ENCODE peak calls at places on chromosomes 3 and 15, in eight cellular contexts. M, L, S, W, E, R, Y and I are unnamed samples.

GRCh38 chr3:158248261-158248660 is 138.4 kb downstream of the RSRC1 start:
- DNase-seq in M (no peak), L (no peak), S (no peak), W (no peak), E (no peak), R (no peak), Y (no peak), I (no peak)

GRCh38 chr3:4723921-4724698 is 231.0 kb downstream of the ITPR1 start:
- DNase-seq in M (no peak), L (no peak), S (no peak), W (no peak), E (no peak), R (no peak), Y (no peak), I (no peak)

GRCh38 chr3:126551839-126552687 is 6.7 kb downstream of the C3orf22 start:
- DNase-seq in M (no peak), L (no peak), S (no peak), W (no peak), E (no peak), R (peak), Y (no peak), I (no peak)

GRCh38 chr15:72706266-72706665 is 20.3 kb downstream of the BBS4 start:
- DNase-seq in M (no peak), L (no peak), S (no peak), W (peak), E (no peak), R (no peak), Y (no peak), I (no peak)

GRCh38 chr15:58407786-58408185 is 24.0 kb upstream of the LIPC start:
- DNase-seq in M (no peak), L (no peak), S (no peak), W (no peak), E (no peak), R (no peak), Y (no peak), I (no peak)

GRCh38 chr3:55434789-55435188 is 52.3 kb downstream of the WNT5A start:
- DNase-seq in M (no peak), L (no peak), S (no peak), W (no peak), E (no peak), R (no peak), Y (no peak), I (peak)

GRCh38 chr15:25947336-25948080 is 84.4 kb upstream of the ATP10A start:
- DNase-seq in M (peak), L (no peak), S (peak), W (no peak), E (peak), R (no peak), Y (no peak), I (no peak)

GRCh38 chr3:53219897-53220483 is 35.8 kb downstream of the TKT start:
- DNase-seq in M (peak), L (peak), S (peak), W (no peak), E (peak), R (peak), Y (no peak), I (peak)

GRCh38 chr3:129618901-129619671 is 12.6 kb upstream of the PLXND1 start:
- DNase-seq in M (no peak), L (no peak), S (no peak), W (no peak), E (no peak), R (peak), Y (no peak), I (no peak)

GRCh38 chr15:96321422-96322391 is 8.8 kb upstream of the NR2F2 start:
- DNase-seq in M (peak), L (peak), S (no peak), W (no peak), E (peak), R (peak), Y (no peak), I (peak)

GRCh38 chr3:48001991-48002390 is 14.2 kb downstream of the MAP4 start:
- DNase-seq in M (no peak), L (no peak), S (no peak), W (no peak), E (no peak), R (no peak), Y (no peak), I (no peak)

GRCh38 chr3:187963003-187963676 is 190.8 kb upstream of the LPP start:
- DNase-seq in M (no peak), L (no peak), S (no peak), W (no peak), E (no peak), R (no peak), Y (no peak), I (no peak)

GRCh38 chr3:16364963-16365362 is 100.0 kb downstream of the OXNAD1 start:
- DNase-seq in M (no peak), L (no peak), S (no peak), W (no peak), E (no peak), R (no peak), Y (no peak), I (no peak)

GRCh38 chr3:16364323-16364722 is 99.3 kb downstream of the OXNAD1 start:
- DNase-seq in M (no peak), L (no peak), S (no peak), W (no peak), E (no peak), R (no peak), Y (no peak), I (no peak)

GRCh38 chr3:16369247-16369646 is 104.2 kb downstream of the OXNAD1 start:
- DNase-seq in M (no peak), L (no peak), S (no peak), W (no peak), E (no peak), R (no peak), Y (no peak), I (no peak)

GRCh38 chr3:16365454-16366128 is 100.6 kb downstream of the OXNAD1 start:
- DNase-seq in M (no peak), L (no peak), S (no peak), W (no peak), E (no peak), R (no peak), Y (no peak), I (no peak)

GRCh38 chr3:16366581-16366980 is 101.6 kb downstream of the OXNAD1 start:
- DNase-seq in M (no peak), L (no peak), S (peak), W (no peak), E (no peak), R (no peak), Y (no peak), I (no peak)
- TF ChIP-seq CTCF in M (peak), L (no peak), S (no peak), W (no peak), E (no peak), R (no peak), Y (no peak), I (no peak)

DNA sequence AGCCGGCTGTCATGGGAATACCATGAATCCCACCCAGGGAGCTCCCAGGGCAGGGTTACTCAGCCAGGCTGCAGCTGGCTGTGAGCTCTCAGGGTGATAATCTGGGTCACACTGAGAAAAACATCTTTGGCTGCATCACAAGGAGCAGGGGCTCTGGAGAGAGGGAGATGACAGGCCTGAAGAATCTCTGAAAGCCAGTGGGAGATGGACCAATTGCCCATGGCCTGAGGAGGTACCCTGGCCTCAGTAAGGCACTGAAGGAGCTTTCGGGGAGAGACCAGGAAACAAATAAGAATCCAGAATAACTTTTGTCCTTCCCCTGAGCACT is 28.2 kb upstream of the GOLGA6C start:
- DNase-seq in M (no peak), L (no peak), S (no peak), W (no peak), E (no peak), R (no peak), Y (no peak), I (peak)
- TF ChIP-seq CTCF in M (no peak), L (no peak), S (no peak), W (no peak), E (no peak), R (no peak), Y (no peak), I (no peak)

GRCh38 chr15:74203914-74204431 is 1.4 kb upstream of the STRA6 start:
- DNase-seq in M (peak), L (no peak), S (no peak), W (no peak), E (no peak), R (peak), Y (no peak), I (no peak)
- TF ChIP-seq CTCF in M (no peak), L (no peak), S (no peak), W (no peak), E (no peak), R (no peak), Y (no peak), I (no peak)

GRCh38 chr3:190338717-190339116 is 16.5 kb upstream of the CLDN1 start:
- DNase-seq in M (no peak), L (no peak), S (peak), W (no peak), E (peak), R (no peak), Y (no peak), I (no peak)

GRCh38 chr3:190333961-190334360 is 11.7 kb upstream of the CLDN1 start:
- DNase-seq in M (no peak), L (no peak), S (no peak), W (no peak), E (no peak), R (no peak), Y (no peak), I (no peak)

GRCh38 chr3:190336516-190337189 is 14.4 kb upstream of the CLDN1 start:
- DNase-seq in M (no peak), L (no peak), S (no peak), W (no peak), E (no peak), R (no peak), Y (no peak), I (no peak)

GRCh38 chr3:190340071-190340470 is 17.8 kb upstream of the CLDN1 start:
- DNase-seq in M (no peak), L (no peak), S (no peak), W (no peak), E (no peak), R (no peak), Y (no peak), I (no peak)

GRCh38 chr3:190339130-190339529 is 16.9 kb upstream of the CLDN1 start:
- DNase-seq in M (no peak), L (no peak), S (no peak), W (no peak), E (no peak), R (no peak), Y (no peak), I (no peak)
- TF ChIP-seq CTCF in M (no peak), L (no peak), S (no peak), W (peak), E (peak), R (no peak), Y (no peak), I (no peak)

GRCh38 chr3:143327388-143327787 is 207.8 kb downstream of the CHST2 start:
- DNase-seq in M (no peak), L (no peak), S (no peak), W (peak), E (no peak), R (no peak), Y (no peak), I (no peak)
- TF ChIP-seq CTCF in M (no peak), L (no peak), S (peak), W (peak), E (no peak), R (no peak), Y (no peak), I (no peak)

GRCh38 chr3:122680381-122681293 is at the start of gene PARP14:
- DNase-seq in M (peak), L (peak), S (peak), W (peak), E (peak), R (peak), Y (no peak), I (peak)
- TF ChIP-seq CTCF in M (no peak), L (no peak), S (no peak), W (peak), E (no peak), R (no peak), Y (no peak), I (no peak)

DNA sequence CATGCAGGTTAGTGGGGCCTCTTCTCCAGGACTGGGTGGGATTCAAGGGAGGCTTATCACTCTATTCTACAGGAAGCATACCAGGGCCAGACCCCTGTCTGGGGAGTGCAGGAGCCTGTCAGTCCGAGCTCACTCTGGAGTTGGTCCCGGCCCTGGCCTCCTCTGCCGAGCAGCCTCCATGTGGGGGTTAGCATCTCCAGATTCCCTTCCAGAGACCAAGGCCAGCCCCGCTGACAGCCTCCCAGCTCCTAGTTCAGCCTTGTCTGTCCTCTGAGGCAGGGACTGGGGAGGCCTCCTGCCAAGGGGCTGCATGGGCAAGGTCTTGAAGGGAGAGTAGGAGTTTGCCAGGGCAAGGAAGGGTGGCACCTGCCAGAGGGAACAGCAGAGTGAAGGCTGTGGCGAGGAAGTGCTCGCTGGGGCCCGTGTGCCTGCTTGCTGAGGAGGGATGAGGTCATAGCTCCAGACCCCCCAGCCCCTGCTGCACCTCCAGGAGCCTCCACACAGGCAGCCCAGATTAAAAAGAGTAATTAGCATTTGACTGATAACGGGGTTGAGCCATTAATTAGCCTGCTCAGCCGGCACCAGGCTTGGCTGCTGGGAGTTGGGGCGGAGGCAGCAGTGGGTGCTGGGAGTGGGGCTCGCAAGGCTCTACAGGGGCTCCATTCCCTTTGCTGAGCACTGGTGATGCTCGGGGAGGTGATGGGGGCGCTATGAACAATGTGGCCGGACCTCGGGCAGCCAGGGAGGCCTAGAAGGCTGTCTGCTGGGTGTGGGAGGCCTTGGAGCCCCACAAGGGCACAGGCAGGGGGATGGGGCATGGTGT is 54.3 kb downstream of the DNAJB8 start:
- DNase-seq in M (no peak), L (no peak), S (no peak), W (no peak), E (no peak), R (no peak), Y (no peak), I (no peak)
- TF ChIP-seq CTCF in M (no peak), L (no peak), S (no peak), W (no peak), E (no peak), R (no peak), Y (no peak), I (no peak)

DNA sequence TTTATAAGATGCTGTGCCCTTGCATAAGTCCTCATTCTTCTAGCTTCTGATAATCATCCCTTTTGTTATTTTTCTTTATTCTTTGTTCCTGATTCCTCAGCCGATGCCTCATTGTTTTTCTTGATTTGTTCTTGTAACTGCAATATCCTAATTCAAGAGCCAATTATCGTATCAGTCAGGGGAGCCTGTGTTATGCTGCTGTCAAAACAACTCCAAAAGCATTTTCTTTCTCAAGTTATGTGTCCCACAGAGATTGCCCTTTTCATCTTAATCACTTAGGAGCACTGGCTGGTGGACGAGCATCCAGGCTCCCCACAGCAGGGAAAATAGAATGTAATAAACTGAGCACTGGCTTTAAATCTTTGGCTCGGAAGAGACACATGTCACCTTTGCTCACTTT is 207.3 kb downstream of the CHL1 start:
- DNase-seq in M (no peak), L (no peak), S (no peak), W (no peak), E (no peak), R (no peak), Y (no peak), I (no peak)
- TF ChIP-seq CTCF in M (no peak), L (no peak), S (no peak), W (no peak), E (no peak), R (no peak), Y (no peak), I (no peak)